ENCODE peak calls at places on chromosomes 2 and 18, in five cellular contexts. B is HepG2, V is GM12878, Z is K562, I is H1. N is an unnamed sample.

GRCh38 chr2:47274054-47274779 is 119.1 kb upstream of the STPG4 start:
- DNase-seq in B (no peak), V (no peak), Z (no peak), I (no peak), N (no peak)

GRCh38 chr2:41899189-41899588 is 148.6 kb upstream of the PKDCC start:
- DNase-seq in B (peak; percentile 15), V (no peak), Z (no peak), I (no peak), N (no peak)

GRCh38 chr2:176464886-176465564 is 195.8 kb downstream of the MTX2 start:
- DNase-seq in B (no peak), V (no peak), Z (no peak), I (no peak), N (no peak)

GRCh38 chr2:210539578-210540416 is 16.6 kb upstream of the CPS1 start:
- DNase-seq in B (no peak), V (no peak), Z (no peak), I (no peak), N (no peak)

GRCh38 chr2:215671691-215672090 is 235.8 kb upstream of the FN1 start:
- DNase-seq in B (no peak), V (no peak), Z (no peak), I (no peak), N (no peak)

GRCh38 chr18:23593720-23594119 is 7.4 kb upstream of the NPC1 start:
- DNase-seq in B (no peak), V (no peak), Z (no peak), I (no peak), N (no peak)

GRCh38 chr2:23420840-23421476 is 36.0 kb downstream of the KLHL29 start:
- DNase-seq in B (no peak), V (no peak), Z (peak; percentile 7), I (peak; percentile 40), N (no peak)

GRCh38 chr2:207746131-207746530 is 23.6 kb downstream of the FZD5 start:
- DNase-seq in B (peak; percentile 85), V (no peak), Z (peak; percentile 76), I (no peak), N (peak; percentile 55)

GRCh38 chr2:95500854-95501253 is 16.3 kb upstream of the TRIM43B start:
- DNase-seq in B (no peak), V (no peak), Z (no peak), I (no peak), N (no peak)

GRCh38 chr2:43467889-43468288 is 127.9 kb downstream of the THADA start:
- DNase-seq in B (no peak), V (no peak), Z (no peak), I (no peak), N (no peak)

GRCh38 chr2:136058951-136059530 is 58.9 kb downstream of the CXCR4 start:
- DNase-seq in B (no peak), V (peak; percentile 63), Z (no peak), I (no peak), N (no peak)

GRCh38 chr2:45612741-45613140 is 1.7 kb upstream of the SRBD1 start:
- DNase-seq in B (no peak), V (no peak), Z (no peak), I (no peak), N (no peak)

GRCh38 chr2:102826904-102827303 is 65.1 kb downstream of the TMEM182 start:
- DNase-seq in B (no peak), V (no peak), Z (peak; percentile 4), I (no peak), N (no peak)
- TF ChIP-seq ATF2 in B (no peak), V (no peak), Z (no peak), I (no peak), N (no peak)

DNA sequence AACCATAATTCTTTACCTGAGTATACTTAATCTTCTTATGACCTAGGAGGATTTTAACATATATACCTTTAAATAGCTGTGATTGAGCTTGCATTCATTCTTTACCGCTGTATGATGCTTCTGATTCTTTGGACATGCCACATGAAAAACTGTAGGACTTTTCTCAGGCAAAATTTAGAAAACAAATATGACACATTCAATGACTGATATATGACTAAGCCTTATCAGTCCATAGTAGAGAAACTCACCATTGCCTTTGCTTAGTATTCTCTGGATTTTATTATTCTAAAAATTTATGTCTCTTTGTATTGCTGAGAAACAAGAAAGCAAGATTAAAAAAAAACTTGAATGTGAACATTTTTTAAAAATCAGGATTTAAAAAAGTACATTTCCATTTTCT is 3.7 kb downstream of the FAM171B start:
- DNase-seq in B (no peak), V (no peak), Z (no peak), I (no peak), N (no peak)
- TF ChIP-seq ATF2 in B (no peak), V (no peak), Z (no peak), I (no peak), N (no peak)

GRCh38 chr2:54904836-54905235 is 145.4 kb downstream of the RTN4 start:
- DNase-seq in B (peak; percentile 15), V (no peak), Z (no peak), I (no peak), N (no peak)

GRCh38 chr2:54906711-54907110 is 143.5 kb downstream of the RTN4 start:
- DNase-seq in B (no peak), V (no peak), Z (no peak), I (no peak), N (no peak)

GRCh38 chr2:54902763-54903162 is 147.5 kb downstream of the RTN4 start:
- DNase-seq in B (no peak), V (no peak), Z (no peak), I (no peak), N (no peak)

GRCh38 chr2:54901224-54901986 is 148.8 kb downstream of the RTN4 start:
- DNase-seq in B (no peak), V (no peak), Z (no peak), I (no peak), N (no peak)

DNA sequence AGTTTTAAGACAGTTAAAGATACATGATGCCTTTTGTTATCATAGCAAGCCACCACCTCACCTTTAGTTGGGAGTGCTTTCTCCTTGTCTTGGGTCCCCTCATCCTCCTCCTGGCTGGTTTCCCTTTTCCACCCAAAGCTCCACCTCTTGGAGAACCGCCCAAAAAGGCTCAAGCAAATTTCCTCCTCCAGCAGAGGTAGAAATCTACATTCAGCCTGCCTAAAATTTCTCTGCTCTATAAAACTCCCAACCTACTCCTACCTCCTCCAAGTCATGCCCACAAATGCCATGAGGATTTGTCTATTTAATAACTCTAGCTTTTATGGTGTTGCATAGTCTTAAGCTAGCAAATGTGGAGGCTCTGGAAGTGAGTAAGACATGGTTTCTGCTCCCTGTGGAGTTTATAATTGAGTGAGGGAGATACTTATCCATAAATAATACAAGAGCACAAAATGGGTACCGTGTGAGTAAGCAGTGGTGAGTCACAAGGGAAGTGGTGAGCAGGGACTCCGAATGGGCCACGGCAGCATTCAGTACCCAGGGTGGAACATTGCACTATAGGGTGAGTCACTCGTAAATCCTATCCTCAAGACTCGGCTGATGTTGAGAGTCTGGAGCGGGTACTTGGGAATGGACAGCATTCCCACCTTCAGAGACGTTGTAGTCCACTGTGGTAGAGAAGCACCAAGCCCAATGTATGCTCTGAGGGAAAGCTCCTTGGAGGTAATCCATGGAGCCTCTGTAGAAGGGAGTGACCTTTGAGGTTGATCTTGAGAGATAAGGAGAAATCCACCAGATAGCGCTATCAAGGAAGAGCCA is 146.3 kb downstream of the RTN4 start:
- DNase-seq in B (no peak), V (no peak), Z (peak; percentile 27), I (no peak), N (no peak)
- TF ChIP-seq ATF2 in B (no peak), V (no peak), Z (no peak), I (no peak), N (no peak)

GRCh38 chr2:206353685-206354084 is 79.2 kb downstream of the ZDBF2 start:
- DNase-seq in B (no peak), V (no peak), Z (no peak), I (no peak), N (no peak)
- TF ChIP-seq ATF2 in B (no peak), V (no peak), Z (no peak), I (no peak), N (no peak)

DNA sequence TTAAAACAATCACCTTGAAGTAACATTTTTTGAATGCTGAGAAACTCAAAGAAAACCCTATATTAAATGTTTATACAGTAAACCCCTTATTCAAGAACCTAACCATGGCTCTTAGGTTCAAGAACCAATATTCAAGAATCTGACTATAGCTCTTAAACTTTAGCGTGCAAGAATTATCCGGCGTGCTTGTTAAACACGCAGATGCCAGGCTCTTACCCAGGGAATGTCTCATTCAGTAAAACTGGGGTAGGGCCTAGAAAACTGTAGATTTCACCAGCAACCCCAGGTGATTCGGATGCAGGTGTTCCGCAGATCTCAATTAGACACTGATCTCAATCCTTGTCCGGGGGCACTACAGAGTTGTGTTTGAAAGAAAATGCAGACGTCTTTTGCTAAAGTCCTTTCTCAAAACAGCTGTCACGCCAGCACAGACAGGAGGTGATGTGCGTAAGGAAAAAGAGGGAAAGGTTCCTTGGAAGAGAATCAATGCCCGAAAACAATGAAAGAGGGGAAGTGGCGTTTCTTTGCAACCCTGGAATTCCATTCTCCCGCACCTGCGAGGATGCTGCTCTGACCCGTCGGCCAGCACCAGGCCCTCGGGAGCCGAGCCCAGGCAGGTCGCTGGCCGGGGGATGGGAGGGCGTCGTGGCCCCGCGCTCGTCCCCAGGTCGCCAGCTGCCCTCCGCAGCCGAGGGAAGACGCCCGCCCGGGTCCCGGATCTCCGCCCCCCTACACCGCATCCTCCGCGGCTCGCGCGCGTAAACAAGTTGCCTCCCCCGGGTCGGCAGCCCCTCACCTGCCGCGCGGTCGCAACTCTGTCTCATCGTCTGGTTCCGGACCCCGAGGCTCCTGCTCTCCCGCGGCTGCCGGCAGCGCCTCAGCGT is 851 bp downstream of the EIF2AK3 start:
- DNase-seq in B (no peak), V (no peak), Z (peak; percentile 38), I (peak; percentile 68), N (peak; percentile 57)
- TF ChIP-seq ATF2 in B (no peak), V (no peak), Z (no peak), I (no peak), N (no peak)

DNA sequence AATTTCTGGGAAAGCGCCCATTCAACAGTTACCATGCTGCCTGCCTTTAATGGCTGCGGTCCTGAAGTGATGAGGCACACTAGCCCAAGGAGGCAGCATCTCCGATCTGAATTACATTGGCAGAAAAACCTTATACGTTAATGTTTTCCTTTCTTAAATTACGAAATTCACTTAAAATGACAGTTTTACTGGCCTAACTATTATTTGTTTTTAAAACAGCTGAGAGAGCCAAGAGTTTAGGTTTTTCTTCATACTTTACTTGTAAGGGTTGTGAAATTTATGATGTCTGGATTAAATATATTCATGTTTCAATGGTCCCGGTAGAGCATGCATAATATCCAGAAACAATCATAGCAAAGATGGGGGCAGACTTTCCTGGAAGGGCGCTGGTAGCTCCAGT is 115.2 kb upstream of the REV1 start:
- DNase-seq in B (no peak), V (no peak), Z (no peak), I (no peak), N (no peak)
- TF ChIP-seq ATF2 in B (no peak), V (no peak), Z (no peak), I (no peak), N (no peak)

GRCh38 chr2:159091381-159091780 is 122.9 kb downstream of the TANC1 start:
- DNase-seq in B (no peak), V (no peak), Z (no peak), I (no peak), N (no peak)

GRCh38 chr2:159088906-159089305 is 120.5 kb downstream of the TANC1 start:
- DNase-seq in B (no peak), V (no peak), Z (no peak), I (no peak), N (peak; percentile 38)

GRCh38 chr2:159089543-159089942 is 121.1 kb downstream of the TANC1 start:
- DNase-seq in B (no peak), V (no peak), Z (no peak), I (no peak), N (no peak)

GRCh38 chr2:159091981-159092380 is 123.5 kb downstream of the TANC1 start:
- DNase-seq in B (no peak), V (peak; percentile 21), Z (no peak), I (no peak), N (no peak)

GRCh38 chr2:159090514-159091201 is 122.2 kb downstream of the TANC1 start:
- DNase-seq in B (no peak), V (peak; percentile 25), Z (no peak), I (no peak), N (no peak)
- TF ChIP-seq ATF2 in B (no peak), V (peak; percentile 64), Z (no peak), I (no peak), N (no peak)